ENCODE peak calls at places on chromosomes 6 and 20, in nine cellular contexts. P is kidney; O is mammary epithelial cell; T is mesendoderm; M is heart left ventricle; W is CD8-positive, alpha-beta memory T cell; J is breast epithelium; U is colonic mucosa; I is tibial nerve. Y is an unnamed sample.

GRCh38 chr6:24272148-24272547 is 85.7 kb downstream of the DCDC2 start:
- DNase-seq in P (no peak), O (no peak), T (no peak), M (no peak), W (no peak), J (no peak), U (no peak), I (no peak), Y (no peak)

GRCh38 chr6:42960243-42961019 is at the start of gene GNMT:
- DNase-seq in P (peak; percentile 85), O (peak; percentile 64), T (peak; percentile 64), M (peak; percentile 76), W (peak; percentile 24), J (peak; percentile 81), U (peak; percentile 88), I (no peak), Y (peak; percentile 89)

GRCh38 chr6:139588734-139589418 is 214.4 kb upstream of the CITED2 start:
- DNase-seq in P (no peak), O (no peak), T (no peak), M (no peak), W (no peak), J (no peak), U (no peak), I (no peak), Y (no peak)

GRCh38 chr6:126767741-126768140 is 350.7 kb upstream of the RSPO3 start:
- DNase-seq in P (no peak), O (no peak), T (no peak), M (no peak), W (no peak), J (no peak), U (no peak), I (no peak), Y (no peak)

GRCh38 chr6:170092826-170093225 is 198.1 kb downstream of the DLL1 start:
- DNase-seq in P (no peak), O (no peak), T (no peak), M (no peak), W (no peak), J (no peak), U (no peak), I (no peak), Y (peak; percentile 36)

GRCh38 chr20:59403261-59403961 is 103.0 kb downstream of the EDN3 start:
- DNase-seq in P (no peak), O (no peak), T (peak; percentile 53), M (peak; percentile 75), W (peak; percentile 68), J (no peak), U (peak; percentile 62), I (peak; percentile 38), Y (peak; percentile 90)

GRCh38 chr6:170525795-170526194 is 27.3 kb downstream of the PSMB1 start:
- DNase-seq in P (no peak), O (no peak), T (no peak), M (no peak), W (no peak), J (no peak), U (no peak), I (no peak), Y (no peak)

GRCh38 chr20:48025061-48025515 is 239.8 kb upstream of the SULF2 start:
- DNase-seq in P (no peak), O (peak; percentile 83), T (peak; percentile 51), M (peak; percentile 73), W (no peak), J (no peak), U (no peak), I (peak; percentile 50), Y (no peak)

GRCh38 chr6:73700060-73700459 is 4.1 kb downstream of the CD109 start:
- DNase-seq in P (no peak), O (peak; percentile 40), T (no peak), M (no peak), W (no peak), J (no peak), U (no peak), I (no peak), Y (no peak)

GRCh38 chr20:18705906-18706305 is 107.7 kb upstream of the SCP2D1 start:
- DNase-seq in P (no peak), O (no peak), T (no peak), M (no peak), W (no peak), J (no peak), U (no peak), I (no peak), Y (no peak)

GRCh38 chr6:82988904-82989303 is 76.7 kb downstream of the UBE3D start:
- DNase-seq in P (no peak), O (no peak), T (no peak), M (no peak), W (no peak), J (no peak), U (no peak), I (no peak), Y (no peak)

DNA sequence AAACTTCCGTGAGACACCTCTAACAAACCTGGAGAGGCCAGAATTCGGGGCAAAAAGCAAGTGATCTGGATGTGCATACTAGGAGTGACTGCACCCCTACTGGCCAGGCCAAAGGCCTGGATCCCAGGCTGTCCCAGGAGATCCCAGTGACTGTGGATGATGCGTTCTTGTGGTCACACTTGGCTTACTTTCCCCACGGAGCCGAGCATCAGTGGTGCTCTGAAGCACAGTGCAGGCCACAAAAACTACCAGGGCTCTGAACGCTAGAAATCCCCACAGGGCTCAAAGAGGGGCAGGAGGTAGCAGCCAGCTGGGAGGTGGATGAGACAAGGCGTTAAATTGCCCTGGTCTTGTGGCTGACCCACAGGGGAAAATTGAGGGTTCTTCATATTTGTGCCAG is 7.1 kb downstream of the TRIM26 start:
- DNase-seq in P (no peak), O (no peak), T (no peak), M (no peak), W (no peak), J (no peak), U (no peak), I (no peak), Y (no peak)
- H3K27ac ChIP-seq in P (peak overlapping the region; percentile 69), O (no peak overlapping the region), T (no peak overlapping the region), M (no peak overlapping the region), W (no peak overlapping the region), J (peak overlapping the region; percentile 75), U (no peak overlapping the region), I (peak overlapping the region; percentile 78), Y (no peak overlapping the region)

DNA sequence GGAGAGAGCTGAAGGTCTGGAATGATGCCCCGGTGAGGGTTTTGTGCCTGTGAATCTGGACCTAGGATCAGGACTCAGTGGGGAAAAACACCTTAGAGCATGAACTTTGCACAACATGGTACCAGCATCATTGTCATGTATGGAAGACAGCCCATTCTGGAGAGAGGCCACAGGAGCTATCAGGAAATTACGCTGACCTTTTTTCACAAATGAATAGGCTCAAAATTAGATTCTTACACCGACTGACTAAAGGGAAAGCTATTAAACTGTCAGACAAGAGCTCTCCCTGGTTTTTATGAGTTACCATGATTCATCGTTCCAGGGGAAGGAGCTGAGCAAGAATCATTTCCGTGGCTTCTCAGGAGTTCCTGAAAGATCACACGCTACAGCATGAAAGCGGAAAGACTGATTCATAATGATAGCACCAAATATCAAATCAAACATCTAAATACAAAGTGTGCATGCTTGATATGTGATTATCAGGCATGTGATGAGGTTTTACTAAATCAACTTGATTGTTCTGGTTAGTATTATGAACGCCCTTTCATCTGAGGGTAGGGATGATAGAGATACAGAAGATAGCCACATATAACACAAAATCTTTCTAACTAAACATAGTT is 224.9 kb upstream of the SMLR1 start:
- DNase-seq in P (no peak), O (peak; percentile 98), T (no peak), M (no peak), W (no peak), J (no peak), U (no peak), I (no peak), Y (no peak)
- H3K27ac ChIP-seq in P (peak overlapping the region; percentile 28), O (peak overlapping the region; percentile 92), T (no peak overlapping the region), M (no peak overlapping the region), W (no peak overlapping the region), J (no peak overlapping the region), U (no peak overlapping the region), I (no peak overlapping the region), Y (no peak overlapping the region)

DNA sequence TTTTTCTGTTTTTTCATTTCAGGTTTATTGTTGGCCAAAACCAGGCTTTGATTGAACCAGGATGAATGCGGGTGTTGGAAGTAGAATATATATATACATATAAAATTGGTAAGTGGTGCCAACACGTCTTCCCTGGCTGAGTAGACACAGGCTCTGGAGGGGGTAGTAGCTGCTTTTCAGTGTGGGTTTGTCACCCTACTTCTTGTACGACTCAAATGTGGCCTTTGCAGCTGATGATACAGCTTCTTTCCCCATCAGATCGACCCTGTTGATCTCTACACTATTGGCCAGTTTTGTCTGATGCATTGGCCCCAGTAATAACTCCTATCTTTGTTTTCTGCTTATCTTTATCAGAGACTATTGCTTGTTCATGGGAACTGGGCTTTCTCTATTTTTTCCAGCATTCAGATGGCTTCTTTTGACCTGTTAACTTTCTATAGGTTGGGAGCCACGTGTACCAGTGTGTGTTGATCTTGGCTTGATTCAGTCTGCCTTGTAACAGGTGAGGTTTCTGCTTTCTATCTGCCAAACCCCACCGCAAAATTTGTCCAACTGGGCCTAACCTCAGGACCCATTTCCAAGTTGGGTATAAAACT is 2.7 kb upstream of the ZNFX1 start:
- DNase-seq in P (no peak), O (no peak), T (peak; percentile 18), M (no peak), W (no peak), J (no peak), U (no peak), I (no peak), Y (no peak)
- H3K27ac ChIP-seq in P (no peak overlapping the region), O (peak overlapping the region; percentile 78), T (peak overlapping the region; percentile 53), M (no peak overlapping the region), W (no peak overlapping the region), J (peak overlapping the region; percentile 98), U (no peak overlapping the region), I (peak overlapping the region; percentile 32), Y (peak overlapping the region; percentile 99)

GRCh38 chr6:87658516-87658915 is 43.5 kb downstream of the AKIRIN2 start:
- DNase-seq in P (no peak), O (no peak), T (no peak), M (no peak), W (no peak), J (no peak), U (no peak), I (no peak), Y (no peak)

GRCh38 chr6:87661016-87661415 is 41.0 kb downstream of the AKIRIN2 start:
- DNase-seq in P (no peak), O (no peak), T (no peak), M (no peak), W (no peak), J (no peak), U (no peak), I (no peak), Y (no peak)

GRCh38 chr6:87660226-87660886 is 41.7 kb downstream of the AKIRIN2 start:
- DNase-seq in P (no peak), O (peak; percentile 35), T (no peak), M (no peak), W (no peak), J (no peak), U (no peak), I (no peak), Y (no peak)

GRCh38 chr6:87663434-87663833 is 38.6 kb downstream of the AKIRIN2 start:
- DNase-seq in P (no peak), O (no peak), T (no peak), M (no peak), W (no peak), J (no peak), U (no peak), I (no peak), Y (no peak)

DNA sequence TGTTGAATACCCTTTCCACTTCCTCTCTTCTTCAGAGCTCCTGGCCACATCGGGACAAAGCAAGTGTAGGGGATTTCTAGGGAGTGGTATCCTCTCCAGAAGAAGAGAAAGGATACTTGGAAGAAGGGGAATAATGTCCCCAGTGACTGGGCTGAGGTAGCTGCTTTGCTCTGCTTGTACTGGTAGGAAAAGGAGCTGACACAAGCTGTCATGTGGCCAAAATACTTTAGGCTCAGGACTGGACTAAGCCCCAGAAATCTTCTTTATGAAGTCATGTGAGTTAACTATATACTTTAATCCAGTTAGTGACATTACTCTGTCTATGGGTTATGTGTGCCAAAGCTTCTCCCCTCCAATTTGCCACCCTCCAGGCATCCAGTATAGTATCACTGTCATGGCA is 40.5 kb downstream of the AKIRIN2 start:
- DNase-seq in P (no peak), O (no peak), T (no peak), M (no peak), W (no peak), J (no peak), U (no peak), I (no peak), Y (no peak)
- H3K27ac ChIP-seq in P (no peak overlapping the region), O (no peak overlapping the region), T (no peak overlapping the region), M (no peak overlapping the region), W (no peak overlapping the region), J (no peak overlapping the region), U (no peak overlapping the region), I (no peak overlapping the region), Y (no peak overlapping the region)